ENCODE peak calls at places on chromosomes 5 and 9, in four cellular contexts. O, L, S and U are unnamed samples.

GRCh38 chr9:133777111-133777791 is 39.1 kb upstream of the SARDH start:
- DNase-seq in O (no peak), S (no peak), L (no peak), U (no peak)

GRCh38 chr9:27426717-27427645 is 97.1 kb upstream of the IFNK start:
- DNase-seq in S (no peak), L (peak), O (no peak), U (no peak)

GRCh38 chr5:94621763-94622162 is 3.3 kb downstream of the SLF1 start:
- DNase-seq in O (no peak), S (no peak), L (no peak), U (no peak)

GRCh38 chr5:123670981-123671557 is 159.1 kb downstream of the CSNK1G3 start:
- DNase-seq in S (no peak), O (peak), L (peak), U (peak)

GRCh38 chr9:13719981-13720380 is 440.5 kb upstream of the MPDZ start:
- DNase-seq in O (no peak), L (no peak), S (no peak), U (no peak)

GRCh38 chr5:55188656-55189380 is 15.8 kb upstream of the CDC20B start:
- DNase-seq in L (peak), S (no peak), O (no peak), U (no peak)

GRCh38 chr9:98854206-98854756 is 46.8 kb downstream of the GALNT12 start:
- DNase-seq in L (no peak), O (no peak), S (no peak), U (peak)

GRCh38 chr9:84136119-84136868 is 155.7 kb downstream of the RMI1 start:
- DNase-seq in L (peak), S (no peak), O (no peak), U (no peak)

GRCh38 chr5:44568519-44568918 is 179.3 kb upstream of the FGF10 start:
- DNase-seq in L (no peak), O (no peak), S (no peak), U (no peak)

GRCh38 chr9:126510564-126510963 is 103.2 kb upstream of the LMX1B start:
- DNase-seq in O (no peak), L (no peak), S (no peak), U (no peak)

GRCh38 chr5:1039210-1039548 is 30.6 kb downstream of the NKD2 start:
- DNase-seq in S (no peak), L (no peak), O (no peak), U (no peak)

GRCh38 chr5:131635755-131636479 is 888 bp upstream of the RAPGEF6 start:
- DNase-seq in O (no peak), L (peak), S (peak), U (peak)

GRCh38 chr5:61354199-61354598 is 22.1 kb downstream of the ZSWIM6 start:
- DNase-seq in S (no peak), O (no peak), L (no peak), U (no peak)

GRCh38 chr5:171261361-171261760 is 47.7 kb upstream of the TLX3 start:
- DNase-seq in S (no peak), L (no peak), O (no peak), U (no peak)

GRCh38 chr9:33785914-33786313 is 9.4 kb upstream of the PRSS3 start:
- DNase-seq in S (no peak), L (peak), O (peak), U (peak)

GRCh38 chr5:2887401-2888348 is 136.2 kb upstream of the IRX2 start:
- DNase-seq in L (no peak), S (no peak), O (no peak), U (no peak)

GRCh38 chr5:134534726-134535110 is 9.2 kb downstream of the JADE2 start:
- DNase-seq in S (no peak), L (no peak), O (no peak), U (no peak)

GRCh38 chr5:65382582-65382981 is 99.1 kb downstream of the ADAMTS6 start:
- DNase-seq in O (no peak), S (no peak), L (peak), U (no peak)

GRCh38 chr5:158570502-158570901 is 529.2 kb downstream of the EBF1 start:
- DNase-seq in O (no peak), S (no peak), L (no peak), U (no peak)

GRCh38 chr5:173581408-173582197 is 34.8 kb downstream of the BOD1 start:
- DNase-seq in S (no peak), O (peak), L (peak), U (peak)

GRCh38 chr9:112093147-112093874 is 81.8 kb downstream of the SUSD1 start:
- DNase-seq in L (no peak), O (no peak), S (no peak), U (peak)

GRCh38 chr5:1827410-1828397 is 26.5 kb downstream of the NDUFS6 start:
- DNase-seq in S (no peak), O (no peak), L (no peak), U (peak)

GRCh38 chr5:101163088-101163487 is 260.0 kb upstream of the ST8SIA4 start:
- DNase-seq in S (no peak), O (no peak), L (no peak), U (no peak)

GRCh38 chr9:136173648-136174290 is 31.2 kb downstream of the LHX3 start:
- DNase-seq in L (no peak), S (no peak), O (no peak), U (no peak)

GRCh38 chr9:82882133-82882532 is 180.8 kb downstream of the RASEF start:
- DNase-seq in L (no peak), O (no peak), S (no peak), U (no peak)

GRCh38 chr9:20144255-20144654 is 355.4 kb upstream of the SLC24A2 start:
- DNase-seq in S (no peak), L (no peak), O (no peak), U (no peak)

GRCh38 chr9:100472268-100472667 is 681 bp upstream of the TMEFF1 start:
- DNase-seq in O (no peak), L (no peak), S (no peak), U (peak)

GRCh38 chr9:79913867-79914266 is 342.1 kb downstream of the TLE4 start:
- DNase-seq in L (no peak), O (no peak), S (no peak), U (no peak)

GRCh38 chr9:72978724-72979123 is 25.9 kb upstream of the ALDH1A1 start:
- DNase-seq in L (peak), O (no peak), S (no peak), U (no peak)

GRCh38 chr5:10432059-10433008 is 9.3 kb upstream of the ROPN1L start:
- DNase-seq in L (no peak), S (no peak), O (no peak), U (no peak)

GRCh38 chr5:9557696-9558095 is 11.8 kb upstream of the SEMA5A start:
- DNase-seq in O (no peak), S (no peak), L (no peak), U (no peak)

GRCh38 chr5:107812570-107813141 is 141.9 kb upstream of the EFNA5 start:
- DNase-seq in L (no peak), S (peak), O (no peak), U (no peak)

GRCh38 chr5:135655326-135655725 is 76.5 kb upstream of the CXCL14 start:
- DNase-seq in S (no peak), L (no peak), O (no peak), U (no peak)
- TF ChIP-seq KDM1A in S (no peak), L (no peak), O (no peak), U (no peak)

GRCh38 chr5:168305281-168305680 is 13.8 kb downstream of the WWC1 start:
- DNase-seq in O (no peak), L (peak), S (no peak), U (no peak)
- TF ChIP-seq REST in O (no peak), L (no peak), S (no peak), U (no peak)

GRCh38 chr9:71552480-71552879 is 215.8 kb downstream of the CEMIP2 start:
- DNase-seq in S (no peak), L (no peak), O (no peak), U (no peak)
- TF ChIP-seq RAD21 in S (no peak), L (no peak), O (no peak), U (no peak)

GRCh38 chr9:87740198-87740597 is 14.3 kb downstream of the CTSL start:
- DNase-seq in L (no peak), O (no peak), S (no peak), U (no peak)

GRCh38 chr9:87746186-87746585 is 20.3 kb downstream of the CTSL start:
- DNase-seq in L (no peak), S (no peak), O (no peak), U (no peak)

GRCh38 chr9:87748895-87749294 is 23.0 kb downstream of the CTSL start:
- DNase-seq in L (no peak), S (no peak), O (no peak), U (no peak)

GRCh38 chr9:87739546-87739945 is 13.6 kb downstream of the CTSL start:
- DNase-seq in L (no peak), O (no peak), S (no peak), U (no peak)

DNA sequence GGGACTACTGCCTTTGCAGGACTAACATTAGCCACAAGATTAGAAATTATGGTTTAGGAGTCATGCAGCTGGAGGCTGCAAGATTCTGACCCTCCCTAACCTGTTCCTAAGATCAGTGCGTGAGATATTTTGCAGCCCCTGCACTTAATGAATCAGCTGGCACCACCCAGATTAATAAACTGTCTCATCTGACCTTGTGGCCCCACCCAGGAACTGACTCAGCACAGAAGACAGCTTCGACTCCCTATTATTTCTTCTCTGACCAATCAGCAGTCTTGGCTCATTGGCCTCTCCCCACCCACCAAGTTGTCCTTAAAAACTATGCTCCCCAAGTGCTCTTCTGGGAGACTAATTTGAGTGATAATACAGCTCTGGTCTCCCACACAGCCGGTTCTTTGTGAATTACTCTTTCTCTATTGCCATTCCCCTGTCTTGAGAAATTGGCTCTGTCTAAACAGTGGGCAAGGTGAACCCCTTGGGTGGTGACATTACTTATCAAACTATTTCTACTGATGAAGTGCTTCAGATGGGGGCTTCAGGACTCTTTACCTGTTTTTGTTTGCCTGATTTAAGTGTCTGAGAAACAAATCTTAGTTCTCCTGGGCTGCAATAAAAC is 17.0 kb downstream of the CTSL start:
- DNase-seq in L (no peak), O (no peak), S (no peak), U (peak)
- TF ChIP-seq KDM1A in L (no peak), O (no peak), S (no peak), U (no peak)

GRCh38 chr5:146448783-146449519 is 1.8 kb downstream of the TCERG1 start:
- DNase-seq in S (no peak), L (no peak), O (no peak), U (no peak)
- TF ChIP-seq REST in S (peak), L (peak), O (no peak), U (no peak)

DNA sequence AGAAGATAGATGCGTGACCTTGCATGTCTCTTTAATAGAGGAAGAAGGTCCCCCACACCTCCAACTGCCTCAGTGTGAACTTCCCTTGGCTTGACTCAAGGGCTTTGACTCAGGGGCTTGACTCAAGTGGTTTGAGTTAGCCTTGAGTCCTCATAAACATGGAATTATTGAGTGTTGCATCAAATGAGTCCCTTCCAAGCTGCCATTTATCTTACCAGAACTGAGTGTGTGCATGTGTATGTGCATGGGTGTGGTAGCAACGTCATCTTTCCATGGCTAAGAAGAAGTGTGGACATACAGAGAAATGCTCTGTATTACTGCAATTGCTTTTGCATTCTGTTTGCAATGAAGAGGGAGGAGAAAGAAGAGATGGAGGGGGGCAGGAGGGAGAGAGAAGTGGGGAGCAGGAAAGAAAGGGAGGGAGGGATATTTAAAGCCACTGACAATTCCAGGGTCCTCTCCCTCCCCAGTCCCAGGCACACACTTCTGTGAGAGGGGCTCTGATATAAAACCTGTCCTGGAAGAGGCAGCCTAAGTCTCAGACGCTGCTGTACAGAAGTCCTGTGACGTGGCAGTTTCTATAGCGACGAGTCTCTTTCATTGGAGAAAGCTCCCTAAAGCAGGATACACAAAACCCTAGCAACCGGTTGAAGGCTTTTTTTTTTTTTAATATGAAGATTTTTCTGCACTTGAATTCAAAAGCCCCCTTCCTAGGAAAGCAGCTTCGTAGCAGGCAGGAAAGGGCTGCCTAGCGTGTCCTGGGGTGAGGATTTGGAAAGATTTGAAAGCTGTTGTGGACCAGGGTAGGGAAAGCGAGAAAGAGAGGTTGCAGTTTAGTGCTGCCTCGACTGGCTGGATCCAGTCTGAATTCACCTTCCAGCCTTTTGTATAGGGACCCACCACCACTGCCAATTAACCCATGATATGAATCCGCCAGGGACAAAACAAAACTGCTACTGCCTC is 93.3 kb upstream of the MAP1B start:
- DNase-seq in S (no peak), L (no peak), O (no peak), U (no peak)
- TF ChIP-seq RAD21 in S (no peak), L (no peak), O (no peak), U (no peak)

GRCh38 chr9:132210472-132211145 is 48.8 kb downstream of the NTNG2 start:
- DNase-seq in L (no peak), O (no peak), S (no peak), U (no peak)
- TF ChIP-seq KDM1A in L (no peak), O (no peak), S (no peak), U (no peak)

DNA sequence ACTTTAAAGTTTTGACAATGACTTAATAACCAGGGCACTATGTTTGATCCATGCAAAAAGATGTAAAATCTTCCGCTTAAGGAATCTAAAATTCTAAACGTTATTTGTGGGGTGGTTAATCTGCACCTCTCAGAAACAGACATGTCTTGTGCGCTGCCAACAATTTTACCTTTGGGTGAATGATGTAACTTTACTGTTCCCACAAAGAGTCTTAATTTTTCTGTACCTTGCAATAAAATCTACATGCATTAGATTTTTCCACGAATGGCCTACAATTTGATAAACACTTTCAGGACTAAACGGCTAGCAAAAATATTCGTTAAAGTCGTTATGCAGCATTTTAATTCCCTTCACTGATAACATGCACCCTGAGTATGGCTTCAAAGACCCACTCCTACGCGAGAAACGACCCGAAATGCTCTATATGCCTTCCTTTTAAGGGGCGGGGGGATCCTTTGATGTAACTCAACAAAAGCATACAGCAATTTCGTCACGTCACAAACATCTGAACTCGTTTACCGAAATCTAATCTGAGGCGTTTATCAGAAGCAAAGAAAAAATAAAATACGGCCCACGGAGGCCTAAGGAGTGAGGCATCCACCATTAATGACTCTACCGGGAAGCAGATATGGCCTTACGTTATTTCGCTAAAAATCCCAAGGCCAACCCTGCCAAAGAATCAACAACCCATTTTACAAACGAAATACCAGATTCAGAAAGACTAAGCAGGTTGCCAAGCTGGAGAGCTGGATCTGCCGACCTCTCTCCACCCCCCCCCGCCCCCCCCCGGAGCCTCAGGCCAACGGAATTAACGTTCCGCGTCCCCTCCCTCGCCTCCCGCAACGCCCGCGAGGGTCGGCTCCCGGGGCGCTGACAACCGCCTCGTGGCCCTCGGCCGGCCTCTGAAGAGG is 607 bp downstream of the AK6 start:
- DNase-seq in L (peak), S (no peak), O (peak), U (peak)
- TF ChIP-seq REST in L (no peak), S (no peak), O (no peak), U (no peak)

GRCh38 chr9:129582865-129583264 is 38.0 kb downstream of the C9orf50 start:
- DNase-seq in L (no peak), S (no peak), O (no peak), U (no peak)
- TF ChIP-seq RAD21 in L (no peak), S (no peak), O (no peak), U (no peak)